ENCODE peak calls at places on chromosome 15, in five cellular contexts. One of them, this sample, is unnamed.

GRCh38 chr15:78574944-78575343 is 9.6 kb downstream of the CHRNA5 start:
- DNase-seq in K562: no peak
- DNase-seq in SK-N-SH: no peak
- DNase-seq in HepG2: no peak
- DNase-seq in H1: no peak
- DNase-seq in this sample: no peak

GRCh38 chr15:67241132-67241855 is 13.2 kb downstream of the AAGAB start:
- DNase-seq in K562: no peak
- DNase-seq in SK-N-SH: no peak
- DNase-seq in HepG2: no peak
- DNase-seq in H1: no peak
- DNase-seq in this sample: peak; percentile 80

GRCh38 chr15:45499426-45499825 is 23.1 kb downstream of the SLC30A4 start:
- DNase-seq in K562: no peak
- DNase-seq in SK-N-SH: no peak
- DNase-seq in HepG2: no peak
- DNase-seq in H1: no peak
- DNase-seq in this sample: no peak

GRCh38 chr15:95196176-95196915 is 965.0 kb downstream of the MCTP2 start:
- DNase-seq in K562: no peak
- DNase-seq in SK-N-SH: no peak
- DNase-seq in HepG2: no peak
- DNase-seq in H1: no peak
- DNase-seq in this sample: no peak

GRCh38 chr15:74906450-74907276 is at the start of gene FAM219B:
- DNase-seq in K562: peak; percentile 95
- DNase-seq in SK-N-SH: peak; percentile 98
- DNase-seq in HepG2: peak; percentile 78
- DNase-seq in H1: no peak
- DNase-seq in this sample: peak; percentile 47

GRCh38 chr15:22240951-22241350 is 160.6 kb downstream of the OR4M2 start:
- DNase-seq in K562: no peak
- DNase-seq in SK-N-SH: no peak
- DNase-seq in HepG2: no peak
- DNase-seq in H1: no peak
- DNase-seq in this sample: no peak

GRCh38 chr15:88256261-88257230 is at the start of gene NTRK3:
- DNase-seq in K562: no peak
- DNase-seq in SK-N-SH: peak; percentile 72
- DNase-seq in HepG2: no peak
- DNase-seq in H1: no peak
- DNase-seq in this sample: no peak

GRCh38 chr15:42035362-42035761 is 14.5 kb upstream of the PLA2G4E start:
- DNase-seq in K562: no peak
- DNase-seq in SK-N-SH: no peak
- DNase-seq in HepG2: no peak
- DNase-seq in H1: no peak
- DNase-seq in this sample: peak; percentile 52

GRCh38 chr15:50055333-50056278 is 63.4 kb downstream of the ATP8B4 start:
- DNase-seq in K562: no peak
- DNase-seq in SK-N-SH: no peak
- DNase-seq in HepG2: no peak
- DNase-seq in H1: no peak
- DNase-seq in this sample: no peak

GRCh38 chr15:66131831-66132230 is 121.7 kb downstream of the MEGF11 start:
- DNase-seq in K562: no peak
- DNase-seq in SK-N-SH: no peak
- DNase-seq in HepG2: no peak
- DNase-seq in H1: no peak
- DNase-seq in this sample: no peak

GRCh38 chr15:78195735-78196201 is 38.6 kb downstream of the ACSBG1 start:
- DNase-seq in K562: peak; percentile 73
- DNase-seq in SK-N-SH: peak; percentile 80
- DNase-seq in HepG2: peak; percentile 10
- DNase-seq in H1: no peak
- DNase-seq in this sample: no peak

GRCh38 chr15:58742424-58743160 is 6.9 kb downstream of the ADAM10 start:
- DNase-seq in K562: no peak
- DNase-seq in SK-N-SH: no peak
- DNase-seq in HepG2: peak; percentile 70
- DNase-seq in H1: no peak
- DNase-seq in this sample: no peak

GRCh38 chr15:41281236-41281635 is 50.2 kb downstream of the CHP1 start:
- DNase-seq in K562: no peak
- DNase-seq in SK-N-SH: no peak
- DNase-seq in HepG2: peak; percentile 37
- DNase-seq in H1: no peak
- DNase-seq in this sample: no peak

GRCh38 chr15:58934114-58934447 is 602 bp upstream of the SLTM start:
- DNase-seq in K562: no peak
- DNase-seq in SK-N-SH: no peak
- DNase-seq in HepG2: no peak
- DNase-seq in H1: no peak
- DNase-seq in this sample: no peak

GRCh38 chr15:99430881-99431401 is 134.8 kb upstream of the MEF2A start:
- DNase-seq in K562: no peak
- DNase-seq in SK-N-SH: no peak
- DNase-seq in HepG2: no peak
- DNase-seq in H1: no peak
- DNase-seq in this sample: no peak

GRCh38 chr15:99928429-99928981 is 195.3 kb upstream of the LYSMD4 start:
- DNase-seq in K562: peak; percentile 63
- DNase-seq in SK-N-SH: peak; percentile 82
- DNase-seq in HepG2: no peak
- DNase-seq in H1: no peak
- DNase-seq in this sample: peak; percentile 45

GRCh38 chr15:82571722-82572222 is 31.5 kb upstream of the RPS17 start:
- DNase-seq in K562: peak; percentile 37
- DNase-seq in SK-N-SH: peak; percentile 80
- DNase-seq in HepG2: no peak
- DNase-seq in H1: peak; percentile 43
- DNase-seq in this sample: no peak

GRCh38 chr15:81049835-81050234 is 49.1 kb downstream of the TLNRD1 start:
- DNase-seq in K562: no peak
- DNase-seq in SK-N-SH: no peak
- DNase-seq in HepG2: peak; percentile 5
- DNase-seq in H1: no peak
- DNase-seq in this sample: no peak

GRCh38 chr15:71678191-71678590 is 132.2 kb upstream of the NR2E3 start:
- DNase-seq in K562: no peak
- DNase-seq in SK-N-SH: no peak
- DNase-seq in HepG2: no peak
- DNase-seq in H1: no peak
- DNase-seq in this sample: no peak

GRCh38 chr15:71677766-71678165 is 132.6 kb upstream of the NR2E3 start:
- DNase-seq in K562: no peak
- DNase-seq in SK-N-SH: no peak
- DNase-seq in HepG2: no peak
- DNase-seq in H1: no peak
- DNase-seq in this sample: no peak

GRCh38 chr15:71682051-71682450 is 128.3 kb upstream of the NR2E3 start:
- DNase-seq in K562: no peak
- DNase-seq in SK-N-SH: no peak
- DNase-seq in HepG2: no peak
- DNase-seq in H1: no peak
- DNase-seq in this sample: no peak

GRCh38 chr15:71679223-71680078 is 130.9 kb upstream of the NR2E3 start:
- DNase-seq in K562: no peak
- DNase-seq in SK-N-SH: no peak
- DNase-seq in HepG2: peak; percentile 40
- DNase-seq in H1: no peak
- DNase-seq in this sample: no peak

DNA sequence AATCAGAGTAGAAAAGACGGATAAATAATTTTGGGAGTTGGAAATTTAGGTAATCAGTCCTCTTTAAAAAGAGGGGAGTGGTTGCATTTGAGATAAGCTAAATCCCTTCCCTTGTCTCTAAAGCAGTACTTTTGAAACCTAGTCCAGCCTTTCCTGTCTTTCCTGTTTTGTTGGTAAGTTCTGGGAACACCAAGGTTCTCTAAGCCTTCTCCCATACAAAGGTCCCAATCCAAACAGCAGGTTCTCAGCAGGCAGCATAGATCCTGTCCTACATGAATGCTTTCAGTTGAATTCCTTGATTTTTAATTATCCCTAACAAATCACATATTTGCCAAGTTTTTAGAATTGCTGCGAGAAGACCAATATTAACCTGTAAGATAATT is 130.3 kb upstream of the NR2E3 start:
- DNase-seq in K562: no peak
- DNase-seq in SK-N-SH: no peak
- DNase-seq in HepG2: no peak
- DNase-seq in H1: no peak
- DNase-seq in this sample: no peak
- TF ChIP-seq POLR2AphosphoS5 in K562: no peak
- TF ChIP-seq POLR2AphosphoS5 in SK-N-SH: no peak
- TF ChIP-seq POLR2AphosphoS5 in HepG2: no peak
- TF ChIP-seq POLR2AphosphoS5 in H1: no peak
- TF ChIP-seq POLR2AphosphoS5 in this sample: no peak

GRCh38 chr15:101159096-101159935 is 92.5 kb downstream of the CHSY1 start:
- DNase-seq in K562: no peak
- DNase-seq in SK-N-SH: no peak
- DNase-seq in HepG2: no peak
- DNase-seq in H1: no peak
- DNase-seq in this sample: no peak

GRCh38 chr15:101158166-101159095 is 93.4 kb downstream of the CHSY1 start:
- DNase-seq in K562: no peak
- DNase-seq in SK-N-SH: no peak
- DNase-seq in HepG2: no peak
- DNase-seq in H1: no peak
- DNase-seq in this sample: no peak

GRCh38 chr15:101157721-101158120 is 94.1 kb downstream of the CHSY1 start:
- DNase-seq in K562: no peak
- DNase-seq in SK-N-SH: no peak
- DNase-seq in HepG2: no peak
- DNase-seq in H1: no peak
- DNase-seq in this sample: no peak

GRCh38 chr15:101161656-101162055 is 90.2 kb downstream of the CHSY1 start:
- DNase-seq in K562: no peak
- DNase-seq in SK-N-SH: no peak
- DNase-seq in HepG2: no peak
- DNase-seq in H1: no peak
- DNase-seq in this sample: no peak

DNA sequence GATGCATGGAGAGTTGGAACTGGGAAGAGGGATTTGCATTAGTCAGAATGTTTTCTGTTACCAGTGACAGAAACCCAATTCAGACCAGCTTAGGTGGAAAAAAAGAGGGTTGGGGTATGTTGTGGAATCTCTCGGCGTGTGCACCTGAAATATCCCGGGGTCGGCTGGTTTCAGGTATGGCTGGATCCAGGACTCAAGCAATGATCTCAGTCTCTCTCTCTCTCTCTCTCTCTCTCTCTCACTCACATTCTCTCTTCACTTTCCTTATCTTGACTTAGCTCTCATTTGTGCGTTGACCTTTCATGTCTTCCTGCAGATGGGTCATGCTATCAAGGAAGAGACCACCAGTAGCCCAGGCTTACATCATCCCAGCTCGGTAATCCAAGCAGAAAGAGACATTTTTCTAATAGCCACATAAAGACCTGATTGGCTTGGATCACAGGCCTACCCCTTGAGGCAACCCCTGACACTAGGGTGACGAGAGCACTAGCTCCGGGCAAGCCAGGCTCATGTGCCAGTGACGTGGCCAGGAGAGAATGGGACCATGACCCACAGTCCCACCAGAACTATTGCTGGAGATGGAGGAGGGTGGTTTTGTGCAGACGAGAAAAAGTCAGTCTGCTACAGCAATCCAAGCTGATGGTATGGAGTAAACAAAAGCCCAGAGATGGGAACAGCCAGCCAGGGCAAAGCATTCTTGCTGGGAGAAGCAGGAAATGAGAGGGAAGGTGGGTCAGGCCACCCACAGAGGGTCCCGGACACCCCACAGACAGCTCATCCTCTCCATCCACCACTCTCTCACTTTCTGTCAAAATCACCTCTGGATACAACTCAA is 91.7 kb downstream of the CHSY1 start:
- DNase-seq in K562: no peak
- DNase-seq in SK-N-SH: no peak
- DNase-seq in HepG2: no peak
- DNase-seq in H1: no peak
- DNase-seq in this sample: no peak
- TF ChIP-seq RFX5 in K562: no peak
- TF ChIP-seq RFX5 in SK-N-SH: no peak
- TF ChIP-seq RFX5 in HepG2: no peak
- TF ChIP-seq RFX5 in H1: no peak
- TF ChIP-seq RFX5 in this sample: no peak

GRCh38 chr15:89768071-89768500 is 8.0 kb upstream of the MESP2 start:
- DNase-seq in K562: no peak
- DNase-seq in SK-N-SH: no peak
- DNase-seq in HepG2: no peak
- DNase-seq in H1: no peak
- DNase-seq in this sample: no peak
- TF ChIP-seq POLR2AphosphoS5 in K562: no peak
- TF ChIP-seq POLR2AphosphoS5 in SK-N-SH: no peak
- TF ChIP-seq POLR2AphosphoS5 in HepG2: no peak
- TF ChIP-seq POLR2AphosphoS5 in H1: no peak
- TF ChIP-seq POLR2AphosphoS5 in this sample: no peak

DNA sequence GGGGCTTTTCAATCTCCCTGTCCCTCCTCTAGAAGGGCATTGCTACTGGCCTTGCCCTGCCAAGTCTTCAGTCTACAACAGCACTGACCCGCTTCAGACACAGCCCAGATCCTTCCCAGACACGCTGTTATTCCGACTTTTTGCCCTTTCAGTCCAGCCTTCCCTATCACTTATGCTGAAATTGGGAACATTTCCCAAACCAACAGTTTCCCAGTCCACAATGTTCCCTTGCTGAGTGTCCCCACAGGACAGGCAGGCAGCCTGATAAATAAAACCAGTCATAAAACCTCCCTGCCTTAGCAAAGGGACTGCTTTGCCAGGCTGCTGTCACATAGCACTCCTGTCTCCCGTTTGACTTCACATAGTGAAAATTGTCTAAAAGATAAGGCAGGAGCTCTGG is 43.5 kb downstream of the GOLGA6L2 start:
- DNase-seq in K562: no peak
- DNase-seq in SK-N-SH: no peak
- DNase-seq in HepG2: no peak
- DNase-seq in H1: no peak
- DNase-seq in this sample: no peak
- TF ChIP-seq RFX5 in K562: no peak
- TF ChIP-seq RFX5 in SK-N-SH: no peak
- TF ChIP-seq RFX5 in HepG2: no peak
- TF ChIP-seq RFX5 in H1: no peak
- TF ChIP-seq RFX5 in this sample: no peak